ENCODE peak calls at places on chromosomes 3 and 15, in eight cellular contexts. P is fibroblast of mammary gland; X is H4; M is suprapubic skin; N is stimulated activated CD8-positive, alpha-beta memory T cell treated with anti-CD3 and anti-CD28 coated beads, Interleukin-7, amount 100 ng/mL, for 1 hour; Y is NCI-H460; K is RWPE2; G is stimulated activated CD4-positive, alpha-beta T cell treated with anti-CD3 and anti-CD28 coated beads, Interleukin-2, amount 100 ng/mL, for 48 hours. J is an unnamed sample.
A peak's percentile ranks its signal among the peaks of the same experiment; 100 is the strongest.

GRCh38 chr15:99096173-99096893 is 8.5 kb upstream of the SYNM start:
- DNase-seq in P (no peak), X (no peak), M (peak; percentile 33), N (no peak), Y (no peak), K (no peak), G (no peak), J (no peak)

GRCh38 chr15:27086146-27086545 is 115.2 kb downstream of the GABRG3 start:
- DNase-seq in P (no peak), X (no peak), M (no peak), N (no peak), Y (no peak), K (no peak), G (no peak), J (no peak)

GRCh38 chr3:72997421-72997961 is 880 bp downstream of the PPP4R2 start:
- DNase-seq in P (peak; percentile 69), X (peak; percentile 40), M (no peak), N (peak; percentile 9), Y (peak; percentile 40), K (no peak), G (peak; percentile 9), J (no peak)

GRCh38 chr15:77352932-77353331 is 67.0 kb downstream of the PEAK1 start:
- DNase-seq in P (no peak), X (no peak), M (no peak), N (no peak), Y (no peak), K (no peak), G (no peak), J (no peak)

GRCh38 chr15:43105077-43105769 is 615 bp downstream of the UBR1 start:
- DNase-seq in P (peak; percentile 5), X (no peak), M (no peak), N (no peak), Y (no peak), K (no peak), G (peak; percentile 8), J (no peak)

GRCh38 chr3:63279000-63279366 is 875 bp downstream of the SYNPR start:
- DNase-seq in P (no peak), X (no peak), M (no peak), N (no peak), Y (no peak), K (no peak), G (no peak), J (no peak)

GRCh38 chr3:151732861-151733260 is 866 bp upstream of the AADACL2 start:
- DNase-seq in P (no peak), X (no peak), M (no peak), N (no peak), Y (no peak), K (no peak), G (no peak), J (no peak)

GRCh38 chr15:91867581-91868026 is 14.1 kb downstream of the SLCO3A1 start:
- DNase-seq in P (peak; percentile 96), X (peak; percentile 93), M (peak; percentile 86), N (no peak), Y (no peak), K (peak; percentile 100), G (no peak), J (no peak)

GRCh38 chr3:36784012-36784763 is 19.8 kb upstream of the DCLK3 start:
- DNase-seq in P (peak; percentile 62), X (no peak), M (no peak), N (no peak), Y (no peak), K (no peak), G (no peak), J (no peak)

GRCh38 chr15:92733934-92734521 is 78.5 kb upstream of the FAM174B start:
- DNase-seq in P (peak; percentile 32), X (peak; percentile 16), M (no peak), N (no peak), Y (no peak), K (no peak), G (no peak), J (no peak)

GRCh38 chr3:57026918-57027317 is 33.5 kb upstream of the SPATA12 start:
- DNase-seq in P (peak; percentile 58), X (peak; percentile 20), M (no peak), N (no peak), Y (no peak), K (no peak), G (no peak), J (no peak)

GRCh38 chr3:113746069-113746954 is at the start of gene NAA50:
- DNase-seq in P (peak; percentile 95), X (peak; percentile 93), M (peak; percentile 97), N (peak; percentile 85), Y (peak; percentile 90), K (peak; percentile 89), G (peak; percentile 90), J (peak; percentile 94)

GRCh38 chr3:127488740-127489139 is 101.8 kb downstream of the TPRA1 start:
- DNase-seq in P (no peak), X (no peak), M (no peak), N (no peak), Y (no peak), K (no peak), G (no peak), J (no peak)